ENCODE peak calls at places on chromosome 21, in eight cellular contexts. F, M, N, S, P, U, G and D are unnamed samples.

GRCh38 chr21:16572032-16572431 is 842.2 kb downstream of the USP25 start:
- DNase-seq in F (no peak), M (no peak), N (no peak), S (no peak), P (no peak), U (no peak), G (no peak), D (no peak)

GRCh38 chr21:45286671-45287437 is 841 bp downstream of the POFUT2 start:
- DNase-seq in F (no peak), M (no peak), N (no peak), S (peak), P (no peak), U (peak), G (no peak), D (no peak)

GRCh38 chr21:38852278-38852677 is 46.5 kb downstream of the ETS2 start:
- DNase-seq in F (no peak), M (no peak), N (no peak), S (no peak), P (no peak), U (no peak), G (no peak), D (no peak)

GRCh38 chr21:19402870-19403269 is 999.3 kb upstream of the TMPRSS15 start:
- DNase-seq in F (no peak), M (no peak), N (no peak), S (no peak), P (no peak), U (no peak), G (no peak), D (no peak)

GRCh38 chr21:31730687-31731111 is 1.2 kb downstream of the SCAF4 start:
- DNase-seq in F (no peak), M (no peak), N (no peak), S (peak), P (no peak), U (no peak), G (no peak), D (no peak)

GRCh38 chr21:34186119-34186719 is 112.8 kb downstream of the MRPS6 start:
- DNase-seq in F (no peak), M (no peak), N (no peak), S (no peak), P (no peak), U (no peak), G (no peak), D (no peak)

GRCh38 chr21:39048064-39048463 is 135.2 kb downstream of the PSMG1 start:
- DNase-seq in F (no peak), M (no peak), N (peak), S (peak), P (peak), U (no peak), G (no peak), D (no peak)

GRCh38 chr21:35381743-35382310 is 332.7 kb upstream of the RUNX1 start:
- DNase-seq in F (no peak), M (no peak), N (no peak), S (no peak), P (no peak), U (no peak), G (no peak), D (no peak)

GRCh38 chr21:45877821-45878469 is 103.6 kb upstream of the COL6A1 start:
- DNase-seq in F (no peak), M (no peak), N (no peak), S (no peak), P (no peak), U (no peak), G (no peak), D (no peak)

GRCh38 chr21:45954271-45954670 is 27.3 kb upstream of the COL6A1 start:
- DNase-seq in F (no peak), M (no peak), N (no peak), S (peak), P (no peak), U (no peak), G (no peak), D (no peak)

GRCh38 chr21:44428281-44428942 is 26.9 kb upstream of the LRRC3 start:
- DNase-seq in F (peak), M (no peak), N (peak), S (peak), P (peak), U (peak), G (no peak), D (no peak)

GRCh38 chr21:33268736-33269441 is 2.7 kb downstream of the IL10RB start:
- DNase-seq in F (peak), M (peak), N (no peak), S (no peak), P (peak), U (peak), G (peak), D (no peak)

GRCh38 chr21:21003701-21004100 is 5.5 kb downstream of the NCAM2 start:
- DNase-seq in F (no peak), M (no peak), N (no peak), S (peak), P (no peak), U (no peak), G (no peak), D (no peak)

GRCh38 chr21:43956667-43957030 is 55.5 kb upstream of the TRAPPC10 start:
- DNase-seq in F (no peak), M (no peak), N (no peak), S (no peak), P (no peak), U (no peak), G (no peak), D (no peak)

GRCh38 chr21:45386728-45387371 is 18.1 kb upstream of the COL18A1 start:
- DNase-seq in F (no peak), M (no peak), N (peak), S (no peak), P (no peak), U (no peak), G (no peak), D (no peak)

GRCh38 chr21:43372663-43373386 is 54.1 kb downstream of the SIK1 start:
- DNase-seq in F (no peak), M (no peak), N (no peak), S (no peak), P (peak), U (no peak), G (no peak), D (no peak)

GRCh38 chr21:40143822-40144525 is 276.7 kb downstream of the PCP4 start:
- DNase-seq in F (no peak), M (no peak), N (peak), S (peak), P (peak), U (peak), G (no peak), D (peak)

GRCh38 chr21:16535100-16535418 is 805.3 kb downstream of the USP25 start:
- DNase-seq in F (no peak), M (no peak), N (peak), S (no peak), P (no peak), U (peak), G (no peak), D (peak)

GRCh38 chr21:26840912-26841311 is 4.3 kb downstream of the ADAMTS1 start:
- DNase-seq in F (no peak), M (no peak), N (peak), S (no peak), P (peak), U (no peak), G (no peak), D (no peak)